ENCODE peak calls at places on chromosomes 3 and 15, in four cellular contexts. K is psoas muscle, S is thoracic aorta, W is dorsolateral prefrontal cortex. G is an unnamed sample.

GRCh38 chr3:172520332-172520831 is 2.8 kb downstream of the TNFSF10 start:
- DNase-seq in S (no peak), W (no peak), K (no peak), G (no peak)

GRCh38 chr15:61835476-61836106 is 224.7 kb downstream of the VPS13C start:
- DNase-seq in S (no peak), W (peak; percentile 62), K (peak; percentile 80), G (peak; percentile 62)

GRCh38 chr3:154101250-154101649 is 19.9 kb upstream of the ARHGEF26 start:
- DNase-seq in W (no peak), K (no peak), S (no peak), G (no peak)

GRCh38 chr3:131501949-131502348 is 822 bp downstream of the MRPL3 start:
- DNase-seq in S (no peak), W (no peak), K (no peak), G (no peak)

GRCh38 chr3:25455316-25456232 is 27.5 kb downstream of the RARB start:
- DNase-seq in K (peak; percentile 64), W (peak; percentile 46), S (no peak), G (no peak)

GRCh38 chr3:148079370-148079769 is 618.3 kb upstream of the AGTR1 start:
- DNase-seq in W (peak; percentile 29), K (no peak), S (no peak), G (no peak)

GRCh38 chr15:27743078-27743477 is 356.0 kb downstream of the OCA2 start:
- DNase-seq in W (peak; percentile 37), S (no peak), K (no peak), G (no peak)

GRCh38 chr3:9781978-9782575 is 10.2 kb downstream of the TADA3 start:
- DNase-seq in W (no peak), S (no peak), K (no peak), G (no peak)

DNA sequence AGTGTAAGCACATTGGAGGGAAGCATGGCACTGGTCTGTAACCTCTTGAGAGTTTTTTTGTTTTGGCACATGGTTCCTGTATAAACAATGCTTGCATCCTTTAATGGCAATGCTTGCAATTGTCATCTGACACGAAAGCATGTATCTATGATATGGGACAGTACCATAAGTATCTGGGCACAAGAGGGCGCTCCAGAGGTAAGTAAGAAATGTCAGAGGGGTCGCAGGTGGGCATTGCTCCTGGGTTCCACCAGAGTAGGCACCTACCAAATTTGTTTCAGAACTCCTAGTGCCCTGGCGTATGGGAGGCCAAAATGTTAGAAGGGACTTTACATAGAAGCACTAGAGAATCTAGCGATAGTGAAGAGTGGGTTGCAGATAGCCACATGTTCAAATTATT is 58.7 kb upstream of the BCHE start:
- DNase-seq in W (no peak), K (no peak), S (no peak), G (no peak)
- TF ChIP-seq CTCF in W (no peak), K (no peak), S (no peak), G (peak; percentile 53)

GRCh38 chr3:39383913-39384664 is 919 bp downstream of the SLC25A38 start:
- DNase-seq in K (peak; percentile 98), W (peak; percentile 94), S (peak; percentile 90), G (peak; percentile 95)
- TF ChIP-seq CTCF in K (no peak), W (peak; percentile 27), S (no peak), G (no peak)

DNA sequence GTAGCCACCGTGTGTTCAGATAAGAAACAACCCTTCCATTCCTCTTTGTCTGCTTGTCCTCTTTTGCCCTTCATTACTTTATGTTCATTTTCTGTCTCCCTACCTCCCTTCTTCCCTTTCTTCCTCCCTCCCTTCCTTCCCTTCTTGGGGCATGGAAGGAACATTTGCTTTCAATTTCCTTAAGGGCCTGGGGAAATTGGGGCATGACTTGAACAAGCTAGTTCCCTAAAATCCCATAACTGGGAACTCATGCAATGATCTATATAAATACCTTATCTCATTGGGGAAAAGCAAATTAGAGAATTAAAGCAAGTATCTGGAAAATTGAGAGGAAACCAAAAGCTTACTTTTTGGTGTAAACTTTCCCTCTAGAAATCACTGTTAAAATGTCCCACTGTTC is 35.7 kb downstream of the BOC start:
- DNase-seq in W (no peak), K (no peak), S (no peak), G (no peak)
- TF ChIP-seq CTCF in W (no peak), K (no peak), S (no peak), G (no peak)

GRCh38 chr3:39601241-39601640 is 133.8 kb downstream of the MOBP start:
- DNase-seq in W (no peak), K (no peak), S (no peak), G (no peak)
- TF ChIP-seq CTCF in W (no peak), K (no peak), S (no peak), G (no peak)

DNA sequence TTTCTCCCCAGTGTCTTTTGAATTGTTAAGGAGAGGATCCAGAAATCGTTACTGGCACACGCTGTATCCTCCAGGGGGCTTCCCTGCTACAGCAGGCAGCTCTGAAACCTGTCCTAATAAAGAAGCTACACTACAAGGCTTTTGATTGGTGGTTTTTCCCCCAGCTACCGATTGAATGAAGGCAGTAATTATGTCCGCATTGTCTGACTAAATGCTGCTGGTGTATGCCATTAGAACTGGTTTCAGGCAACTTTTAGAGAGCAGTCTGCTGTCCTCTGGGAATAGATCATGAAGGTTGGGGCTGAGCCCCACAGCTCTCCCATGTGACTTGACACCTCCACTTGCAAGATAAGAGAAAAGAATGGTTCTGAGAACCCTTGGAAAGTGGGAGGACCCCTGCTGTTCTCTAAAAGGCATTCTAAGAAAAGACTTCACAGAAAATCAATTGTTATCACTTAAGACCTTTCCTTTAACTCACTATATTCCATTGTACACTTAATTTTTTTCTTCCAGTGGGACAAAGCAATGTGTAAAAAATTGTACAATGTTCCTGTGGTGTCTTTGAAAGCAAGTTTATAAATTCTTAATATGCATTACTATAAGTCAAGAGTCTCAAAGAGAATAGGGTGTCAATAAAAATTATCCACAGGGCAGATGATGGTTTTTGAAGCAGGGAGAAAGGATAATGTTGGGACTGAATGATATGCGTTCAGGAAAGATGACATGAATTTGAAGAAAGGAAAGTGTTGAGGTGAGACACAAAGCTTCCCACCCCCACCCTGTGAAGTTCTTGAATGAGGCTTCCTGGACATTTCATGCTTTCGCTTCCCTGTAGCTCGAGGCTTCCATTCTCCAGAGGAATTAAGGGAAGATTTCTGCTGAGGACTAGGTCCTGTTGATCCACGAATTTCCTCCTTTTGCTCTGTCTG is 53.0 kb upstream of the DAZL start:
- DNase-seq in W (no peak), S (no peak), K (no peak), G (no peak)
- TF ChIP-seq CTCF in W (no peak), S (no peak), K (no peak), G (peak; percentile 10)

GRCh38 chr3:66638717-66639116 is 137.9 kb upstream of the LRIG1 start:
- DNase-seq in K (no peak), W (no peak), S (no peak), G (no peak)
- TF ChIP-seq CTCF in K (no peak), W (no peak), S (no peak), G (no peak)

GRCh38 chr3:41574900-41575299 is 375.6 kb downstream of the CTNNB1 start:
- DNase-seq in S (no peak), W (no peak), K (no peak), G (no peak)
- TF ChIP-seq CTCF in S (no peak), W (peak; percentile 20), K (no peak), G (no peak)

DNA sequence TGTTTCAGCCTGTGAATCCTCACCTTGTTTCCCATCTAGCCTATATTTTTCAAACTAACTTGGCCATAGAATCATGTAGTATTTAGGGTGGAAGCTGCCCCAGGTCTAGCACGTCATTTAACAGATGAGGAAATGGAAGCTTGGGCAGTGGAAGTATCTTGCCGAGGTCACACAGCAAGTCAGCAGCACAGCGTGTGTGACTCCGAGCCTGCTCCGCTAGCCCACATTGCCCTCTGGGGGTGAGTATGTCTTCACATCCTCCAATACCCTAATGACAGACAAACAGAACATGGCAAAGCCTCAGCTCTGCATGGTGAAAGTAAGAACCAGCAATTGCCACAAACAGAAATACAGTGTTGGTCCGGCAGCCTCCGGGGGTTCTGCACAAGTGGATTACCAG is 2.2 kb upstream of the CCR5 start:
- DNase-seq in K (peak; percentile 74), S (no peak), W (peak; percentile 10), G (no peak)
- TF ChIP-seq CTCF in K (no peak), S (no peak), W (peak; percentile 20), G (peak; percentile 17)